ENCODE peak calls at places on chromosome 10, in seven cellular contexts. M is adrenal gland, I is gastrocnemius medialis, U is K562, Z is IMR-90, K is esophagus squamous epithelium, S is tibial nerve. X is an unnamed sample.

GRCh38 chr10:124827474-124827873 is 25.9 kb downstream of the ABRAXAS2 start:
- DNase-seq in M (no peak), I (no peak), U (peak; percentile 28), Z (peak; percentile 14), K (no peak), S (no peak), X (no peak)

GRCh38 chr10:9238041-9238440 is 1183.6 kb downstream of the GATA3 start:
- DNase-seq in M (no peak), I (no peak), U (no peak), Z (no peak), K (no peak), S (no peak), X (no peak)

GRCh38 chr10:64859911-64860310 is 1338.7 kb downstream of the REEP3 start:
- DNase-seq in M (no peak), I (no peak), U (no peak), Z (no peak), K (no peak), S (no peak), X (no peak)

GRCh38 chr10:59678884-59679301 is 30.8 kb downstream of the SLC16A9 start:
- DNase-seq in M (peak; percentile 31), I (no peak), U (no peak), Z (no peak), K (no peak), S (no peak), X (no peak)

GRCh38 chr10:29100505-29100904 is 188.4 kb upstream of the LYZL1 start:
- DNase-seq in M (no peak), I (no peak), U (no peak), Z (no peak), K (no peak), S (no peak), X (no peak)

GRCh38 chr10:77504870-77505257 is 132.7 kb downstream of the KCNMA1 start:
- DNase-seq in M (no peak), I (no peak), U (no peak), Z (peak; percentile 56), K (no peak), S (no peak), X (no peak)

GRCh38 chr10:51076442-51076841 is 2.2 kb downstream of the PRKG1 start:
- DNase-seq in M (no peak), I (no peak), U (no peak), Z (no peak), K (no peak), S (no peak), X (no peak)

GRCh38 chr10:119305860-119306513 is 98.6 kb downstream of the GRK5 start:
- DNase-seq in M (peak; percentile 82), I (peak; percentile 66), U (peak; percentile 52), Z (peak; percentile 99), K (peak; percentile 19), S (peak; percentile 49), X (peak; percentile 75)

GRCh38 chr10:8513155-8514147 is 459.0 kb downstream of the GATA3 start:
- DNase-seq in M (no peak), I (no peak), U (no peak), Z (no peak), K (no peak), S (no peak), X (no peak)

GRCh38 chr10:121159670-121160069 is 308.5 kb downstream of the WDR11 start:
- DNase-seq in M (no peak), I (no peak), U (no peak), Z (no peak), K (no peak), S (no peak), X (no peak)

GRCh38 chr10:130202984-130203617 is 66.9 kb downstream of the GLRX3 start:
- DNase-seq in M (no peak), I (no peak), U (no peak), Z (no peak), K (no peak), S (no peak), X (no peak)

GRCh38 chr10:12628964-12629766 is 279.8 kb downstream of the CAMK1D start:
- DNase-seq in M (no peak), I (no peak), U (no peak), Z (no peak), K (no peak), S (no peak), X (peak; percentile 66)
- TF ChIP-seq POLR2A in M (no peak), I (no peak), U (no peak), Z (no peak), K (no peak), S (no peak), X (no peak)

DNA sequence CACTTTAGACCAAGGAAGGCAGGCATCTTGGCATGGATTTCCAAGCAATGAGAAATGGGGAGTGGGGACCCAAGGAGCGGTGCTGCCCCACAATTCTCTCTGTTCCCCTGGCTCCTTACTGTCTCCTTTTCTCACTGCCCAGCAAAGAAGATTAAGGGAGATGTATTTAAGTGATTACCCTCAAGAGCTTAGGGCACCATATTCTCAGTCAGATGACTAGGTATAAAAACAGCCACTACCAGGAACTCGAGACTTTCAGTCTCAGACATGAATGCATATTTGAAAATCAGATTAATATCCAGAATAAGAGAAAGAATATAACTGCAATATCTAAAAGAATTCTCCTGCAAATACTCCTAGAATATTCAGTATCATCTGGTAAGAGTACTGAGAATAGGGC is at the start of gene ABLIM1:
- DNase-seq in M (no peak), I (no peak), U (no peak), Z (no peak), K (no peak), S (no peak), X (no peak)
- H3K4me3 ChIP-seq in M (no peak within 1 kb of the TSS), I (no peak within 1 kb of the TSS), U (no peak within 1 kb of the TSS), Z (no peak within 1 kb of the TSS), K (no peak within 1 kb of the TSS), S (no peak within 1 kb of the TSS), X (no peak within 1 kb of the TSS)

DNA sequence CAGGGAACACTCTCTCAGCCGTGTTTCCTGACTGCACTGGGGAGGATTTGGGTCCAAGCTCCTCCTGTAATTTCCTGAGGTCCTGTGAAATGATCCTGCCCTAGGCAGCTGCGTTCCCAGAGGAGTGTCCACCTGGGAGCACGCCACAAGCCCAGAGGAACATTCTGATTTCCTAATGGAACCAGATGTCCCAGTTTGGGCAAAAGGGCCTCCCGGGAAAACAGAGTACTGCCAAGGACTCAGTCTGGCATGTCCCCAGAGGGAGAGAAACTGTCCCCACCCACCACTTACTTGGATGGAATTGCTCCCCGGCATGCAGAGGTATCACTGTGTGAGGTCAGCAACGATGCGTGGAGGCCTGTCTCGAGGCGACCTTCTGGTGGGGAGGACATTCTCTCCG is 34.5 kb downstream of the ASB13 start:
- DNase-seq in M (no peak), I (peak; percentile 77), U (no peak), Z (no peak), K (no peak), S (no peak), X (no peak)
- TF ChIP-seq POLR2A in M (no peak), I (no peak), U (no peak), Z (no peak), K (no peak), S (no peak), X (no peak)

GRCh38 chr10:27504007-27504890 is at the start of gene RAB18:
- DNase-seq in M (peak; percentile 99), I (peak; percentile 98), U (peak; percentile 94), Z (peak; percentile 99), K (peak; percentile 96), S (peak; percentile 89), X (peak; percentile 99)

GRCh38 chr10:27504897-27505457 is 873 bp downstream of the RAB18 start:
- DNase-seq in M (peak; percentile 43), I (no peak), U (peak; percentile 15), Z (peak; percentile 59), K (no peak), S (no peak), X (no peak)

GRCh38 chr10:27500886-27501285 is 3.2 kb upstream of the RAB18 start:
- DNase-seq in M (no peak), I (no peak), U (no peak), Z (no peak), K (no peak), S (no peak), X (peak; percentile 55)

GRCh38 chr10:27503498-27504006 is 552 bp upstream of the RAB18 start:
- DNase-seq in M (no peak), I (no peak), U (no peak), Z (no peak), K (no peak), S (no peak), X (no peak)

GRCh38 chr10:27506280-27506679 is 2.2 kb downstream of the RAB18 start:
- DNase-seq in M (no peak), I (no peak), U (no peak), Z (peak; percentile 58), K (no peak), S (no peak), X (no peak)
- H3K4me3 ChIP-seq in M (no peak overlapping the region), I (no peak overlapping the region), U (no peak overlapping the region), Z (no peak overlapping the region), K (no peak overlapping the region), S (no peak overlapping the region), X (no peak overlapping the region)

GRCh38 chr10:96129387-96130325 is at the start of gene ZNF518A:
- DNase-seq in M (peak; percentile 95), I (peak; percentile 87), U (peak; percentile 69), Z (peak; percentile 97), K (peak; percentile 76), S (peak; percentile 71), X (peak; percentile 85)
- TF ChIP-seq POLR2A in M (peak; percentile 23), I (no peak), U (peak; percentile 96), Z (peak; percentile 17), K (peak; percentile 27), S (no peak), X (no peak)